ENCODE peak calls at places on chromosome 6, in five cellular contexts. B, Z, W, P and C are unnamed samples.

GRCh38 chr6:107304421-107305025 is 154.8 kb downstream of the PDSS2 start:
- DNase-seq in B (no peak), Z (no peak), W (no peak), P (no peak), C (no peak)

GRCh38 chr6:11111769-11112437 is 378 bp upstream of the ERVFRD-1 start:
- DNase-seq in B (no peak), Z (no peak), W (no peak), P (no peak), C (no peak)

GRCh38 chr6:43759926-43760798 is 9.8 kb upstream of the VEGFA start:
- DNase-seq in B (no peak), Z (peak; percentile 2), W (no peak), P (no peak), C (no peak)

GRCh38 chr6:136403166-136403980 is 113.7 kb upstream of the BCLAF1 start:
- DNase-seq in B (no peak), Z (no peak), W (no peak), P (no peak), C (no peak)

GRCh38 chr6:111973897-111974639 is 79.8 kb upstream of the CCN6 start:
- DNase-seq in B (no peak), Z (no peak), W (no peak), P (no peak), C (no peak)

GRCh38 chr6:26420607-26421235 is 18.6 kb downstream of the BTN3A1 start:
- DNase-seq in B (no peak), Z (no peak), W (no peak), P (peak; percentile 52), C (no peak)

GRCh38 chr6:6843057-6843627 is 254.6 kb downstream of the LY86 start:
- DNase-seq in B (no peak), Z (no peak), W (no peak), P (no peak), C (no peak)

GRCh38 chr6:18047406-18047805 is 60.0 kb upstream of the KIF13A start:
- DNase-seq in B (no peak), Z (no peak), W (no peak), P (no peak), C (no peak)

GRCh38 chr6:155157101-155157500 is 106.7 kb upstream of the CLDN20 start:
- DNase-seq in B (no peak), Z (no peak), W (no peak), P (no peak), C (no peak)

GRCh38 chr6:154202334-154202733 is 154.3 kb downstream of the IPCEF1 start:
- DNase-seq in B (no peak), Z (no peak), W (no peak), P (no peak), C (no peak)

GRCh38 chr6:50829898-50830439 is 11.3 kb downstream of the TFAP2B start:
- DNase-seq in B (no peak), Z (no peak), W (no peak), P (no peak), C (no peak)

GRCh38 chr6:33167374-33168148 is 24.7 kb downstream of the COL11A2 start:
- DNase-seq in B (no peak), Z (no peak), W (no peak), P (no peak), C (no peak)

GRCh38 chr6:72084992-72085569 is 198.7 kb downstream of the RIMS1 start:
- DNase-seq in B (no peak), Z (no peak), W (no peak), P (peak; percentile 24), C (no peak)

GRCh38 chr6:118387921-118388701 is 160.0 kb upstream of the PLN start:
- DNase-seq in B (no peak), Z (no peak), W (no peak), P (no peak), C (no peak)

GRCh38 chr6:72784581-72784980 is 162.7 kb downstream of the KCNQ5 start:
- DNase-seq in B (no peak), Z (no peak), W (no peak), P (no peak), C (no peak)

GRCh38 chr6:56021943-56022342 is 146.6 kb upstream of the BMP5 start:
- DNase-seq in B (no peak), Z (no peak), W (no peak), P (no peak), C (no peak)

GRCh38 chr6:131917318-131917717 is 33.9 kb downstream of the CCN2 start:
- DNase-seq in B (no peak), Z (no peak), W (no peak), P (no peak), C (no peak)